ENCODE peak calls at places on chromosomes 16 and 17, in seven cellular contexts. B is lung, R is IMR-90, N is fibroblast of the aortic adventitia, J is choroid plexus epithelial cell, G is osteoblast, X is thoracic aorta. W is an unnamed sample.

GRCh38 chr17:61139219-61139618 is 260.4 kb upstream of the TBX2 start:
- DNase-seq in X (no peak), R (peak), J (peak), B (no peak), N (peak), G (peak), W (peak)

GRCh38 chr17:74185786-74186185 is 17.7 kb upstream of the RPL38 start:
- DNase-seq in X (no peak), R (no peak), N (no peak), J (no peak), B (no peak), G (no peak), W (no peak)

GRCh38 chr17:64611374-64611773 is 50.7 kb downstream of the SMURF2 start:
- DNase-seq in X (no peak), B (no peak), G (no peak), R (no peak), N (no peak), J (no peak), W (no peak)

GRCh38 chr16:59510008-59510424 is 775.9 kb upstream of the GOT2 start:
- DNase-seq in G (no peak), J (no peak), R (no peak), N (no peak), B (no peak), X (no peak), W (no peak)

GRCh38 chr16:75273054-75273925 is 21.9 kb upstream of the BCAR1 start:
- DNase-seq in N (peak), X (no peak), J (no peak), B (no peak), G (peak), R (peak), W (peak)

GRCh38 chr16:86303787-86304685 is 206.3 kb upstream of the FOXF1 start:
- DNase-seq in N (peak), G (no peak), B (no peak), X (no peak), R (peak), J (no peak), W (peak)

GRCh38 chr17:76567634-76568432 is 17.8 kb downstream of the ST6GALNAC2 start:
- DNase-seq in J (no peak), G (peak), N (no peak), R (no peak), X (no peak), B (peak), W (no peak)

GRCh38 chr17:10618202-10618635 is 38.9 kb downstream of the MYH3 start:
- DNase-seq in G (peak), B (peak), X (no peak), J (peak), N (peak), R (peak), W (peak)

GRCh38 chr16:84884311-84885023 is 64.7 kb downstream of the CRISPLD2 start:
- DNase-seq in J (no peak), R (no peak), B (no peak), N (no peak), G (peak), X (no peak), W (no peak)

GRCh38 chr17:29617125-29617480 is 5.6 kb downstream of the CORO6 start:
- DNase-seq in X (no peak), R (peak), G (peak), J (peak), N (peak), B (peak), W (peak)

GRCh38 chr16:79451196-79451816 is 149.2 kb downstream of the MAF start:
- DNase-seq in X (no peak), B (no peak), J (no peak), G (no peak), R (no peak), N (no peak), W (no peak)

GRCh38 chr16:31458073-31458834 is 1.0 kb upstream of the ARMC5 start:
- DNase-seq in B (peak), G (peak), N (peak), R (peak), X (no peak), J (peak), W (peak)

GRCh38 chr16:19136549-19137196 is 22.9 kb downstream of the ITPRIPL2 start:
- DNase-seq in N (peak), G (peak), R (peak), J (peak), B (no peak), X (no peak), W (peak)

GRCh38 chr16:21952040-21952792 is 945 bp upstream of the UQCRC2 start:
- DNase-seq in B (peak), N (peak), J (peak), X (peak), R (peak), G (no peak), W (peak)

GRCh38 chr16:86949630-86950029 is 367.6 kb downstream of the C16orf95 start:
- DNase-seq in G (peak), X (no peak), R (no peak), J (no peak), N (no peak), B (no peak), W (no peak)

GRCh38 chr16:425082-425718 is at the start of gene RAB11FIP3:
- DNase-seq in J (peak), B (peak), G (peak), N (peak), X (peak), R (peak), W (peak)

GRCh38 chr16:12500771-12501170 is 302.9 kb downstream of the CPPED1 start:
- DNase-seq in X (no peak), G (no peak), R (no peak), N (no peak), B (no peak), J (no peak), W (no peak)

GRCh38 chr17:40556884-40557414 is 8.3 kb downstream of the CCR7 start:
- DNase-seq in X (no peak), R (no peak), N (no peak), B (peak), G (no peak), J (peak), W (peak)

GRCh38 chr17:16873654-16874035 is 98.3 kb downstream of the TNFRSF13B start:
- DNase-seq in X (no peak), R (no peak), J (no peak), B (no peak), G (peak), N (no peak), W (no peak)

GRCh38 chr17:66632716-66633115 is 202.2 kb upstream of the CACNG5 start:
- DNase-seq in J (no peak), X (no peak), N (no peak), R (no peak), B (no peak), G (no peak), W (no peak)

GRCh38 chr16:53511403-53512280 is 8.6 kb upstream of the AKTIP start:
- DNase-seq in B (peak), J (no peak), N (no peak), X (no peak), R (no peak), G (no peak), W (no peak)

GRCh38 chr16:71537643-71538042 is 11.4 kb downstream of the CHST4 start:
- DNase-seq in B (peak), X (no peak), R (peak), N (peak), G (no peak), J (peak), W (peak)

GRCh38 chr17:1267471-1267947 is 2.7 kb upstream of the BHLHA9 start:
- DNase-seq in J (no peak), R (no peak), N (peak), G (peak), X (peak), B (no peak), W (no peak)

GRCh38 chr17:20087538-20088250 is 78.5 kb downstream of the SPECC1 start:
- DNase-seq in X (no peak), R (no peak), B (no peak), G (no peak), J (no peak), N (no peak), W (no peak)

GRCh38 chr16:49621240-49622083 is 234.4 kb downstream of the ZNF423 start:
- DNase-seq in B (no peak), X (no peak), N (no peak), G (no peak), J (peak), R (no peak), W (no peak)

DNA sequence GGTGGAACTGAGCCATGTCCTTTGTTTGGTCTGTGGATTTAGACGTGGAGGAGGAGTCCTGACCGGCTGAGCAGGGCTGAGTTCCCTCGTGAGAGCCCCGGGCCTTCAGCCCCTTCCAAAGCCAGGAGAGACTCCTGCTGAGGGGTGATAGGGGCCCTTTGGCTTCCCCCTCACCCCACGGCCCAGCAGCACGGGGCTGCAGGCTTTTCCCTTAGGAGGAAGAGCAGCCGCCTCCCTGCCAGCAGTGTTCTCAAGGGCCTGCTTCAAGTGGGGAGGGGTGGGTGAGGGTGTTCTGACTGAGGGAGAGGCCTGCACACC is 1.5 kb upstream of the CYB561 start:
- DNase-seq in R (no peak), N (peak), J (no peak), X (no peak), B (no peak), G (peak), W (no peak)
- H3K4me3 ChIP-seq in R (no peak), N (no peak), J (no peak), X (no peak), B (no peak), G (no peak), W (no peak)

GRCh38 chr17:82106697-82107305 is 8.8 kb upstream of the FASN start:
- DNase-seq in X (no peak), R (no peak), G (peak), J (no peak), N (no peak), B (no peak), W (no peak)

GRCh38 chr17:82105882-82106696 is 8.1 kb upstream of the FASN start:
- DNase-seq in X (no peak), G (peak), J (peak), N (no peak), R (peak), B (peak), W (no peak)

GRCh38 chr17:82108038-82108998 is 10.3 kb upstream of the FASN start:
- DNase-seq in R (peak), X (no peak), G (peak), N (no peak), J (peak), B (no peak), W (no peak)

GRCh38 chr17:82108999-82109480 is 11.0 kb upstream of the FASN start:
- DNase-seq in X (no peak), B (no peak), R (no peak), J (no peak), G (peak), N (no peak), W (no peak)

DNA sequence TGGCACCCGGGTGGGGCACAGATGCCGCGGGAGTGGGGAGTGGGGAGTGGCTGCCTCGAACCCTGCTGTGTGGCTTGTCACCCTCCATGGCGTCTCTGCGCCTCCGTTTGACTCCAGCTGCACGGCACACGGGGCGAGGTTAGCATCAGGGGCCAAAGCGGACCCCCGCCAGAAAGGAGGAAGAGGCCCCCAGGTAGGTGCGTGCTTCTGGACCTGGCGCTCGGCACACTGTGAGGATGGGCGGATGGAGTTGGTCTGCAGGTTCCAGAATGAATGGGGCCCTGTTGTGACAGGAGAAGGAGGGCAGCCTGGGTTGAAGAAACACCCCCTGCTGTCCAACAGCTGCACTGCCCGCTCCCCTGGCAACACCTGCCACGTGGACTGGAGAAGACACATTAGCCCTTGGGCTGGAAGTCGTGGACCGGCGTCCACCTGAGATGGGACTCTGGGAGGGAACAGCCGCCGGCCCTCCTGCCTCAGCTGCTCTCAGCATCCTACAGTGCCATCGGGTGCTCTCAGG is 9.4 kb upstream of the FASN start:
- DNase-seq in B (no peak), X (no peak), J (peak), G (peak), R (no peak), N (no peak), W (no peak)
- TF ChIP-seq CTCF in B (no peak), X (peak), J (peak), G (no peak), R (peak), N (no peak), W (peak)

GRCh38 chr16:73285336-73285735 is 237.4 kb upstream of the ZFHX3 start:
- DNase-seq in G (peak), R (no peak), B (no peak), N (no peak), X (no peak), J (no peak), W (no peak)

GRCh38 chr16:73286643-73287267 is 238.8 kb upstream of the ZFHX3 start:
- DNase-seq in R (no peak), N (no peak), X (no peak), G (no peak), J (no peak), B (no peak), W (no peak)

GRCh38 chr16:73290258-73290657 is 242.3 kb upstream of the ZFHX3 start:
- DNase-seq in G (peak), N (no peak), J (no peak), R (no peak), X (no peak), B (no peak), W (no peak)

GRCh38 chr16:73288435-73288834 is 240.5 kb upstream of the ZFHX3 start:
- DNase-seq in R (no peak), G (no peak), B (no peak), X (no peak), N (no peak), J (no peak), W (no peak)

GRCh38 chr16:73289232-73289631 is 241.3 kb upstream of the ZFHX3 start:
- DNase-seq in G (no peak), R (no peak), B (no peak), N (no peak), X (no peak), J (no peak), W (no peak)
- H3K4me3 ChIP-seq in G (no peak), R (no peak), B (no peak), N (no peak), X (no peak), J (no peak), W (no peak)

GRCh38 chr16:50674831-50675230 is 6.3 kb downstream of the SNX20 start:
- DNase-seq in B (no peak), R (no peak), X (no peak), J (no peak), G (peak), N (no peak), W (no peak)

GRCh38 chr16:50673496-50674275 is 7.4 kb downstream of the SNX20 start:
- DNase-seq in N (no peak), J (no peak), R (no peak), X (no peak), G (no peak), B (no peak), W (no peak)

GRCh38 chr16:50669741-50670140 is 11.4 kb downstream of the SNX20 start:
- DNase-seq in B (no peak), N (no peak), J (no peak), R (no peak), X (no peak), G (no peak), W (no peak)

GRCh38 chr16:50670476-50670875 is 10.6 kb downstream of the SNX20 start:
- DNase-seq in G (no peak), J (no peak), N (no peak), X (no peak), B (no peak), R (no peak), W (no peak)

GRCh38 chr16:50671644-50672260 is 9.4 kb downstream of the SNX20 start:
- DNase-seq in R (peak), G (peak), B (no peak), X (no peak), N (peak), J (peak), W (peak)
- TF ChIP-seq CTCF in R (peak), G (peak), B (no peak), X (peak), N (peak), J (peak), W (peak)

GRCh38 chr17:43368740-43369506 is 29.9 kb upstream of the ARL4D start:
- DNase-seq in B (peak), R (peak), N (peak), G (peak), J (peak), X (peak), W (peak)

GRCh38 chr17:43366809-43367587 is 31.8 kb upstream of the ARL4D start:
- DNase-seq in X (no peak), G (no peak), J (peak), B (no peak), R (no peak), N (no peak), W (no peak)

GRCh38 chr17:43365356-43365755 is 33.4 kb upstream of the ARL4D start:
- DNase-seq in B (no peak), R (no peak), J (no peak), G (no peak), X (no peak), N (no peak), W (no peak)

GRCh38 chr17:43369986-43370385 is 28.8 kb upstream of the ARL4D start:
- DNase-seq in R (no peak), N (no peak), X (no peak), G (no peak), B (no peak), J (no peak), W (no peak)

GRCh38 chr17:43367588-43368242 is 31.1 kb upstream of the ARL4D start:
- DNase-seq in N (peak), X (no peak), J (peak), B (no peak), G (peak), R (peak), W (peak)
- H3K4me3 ChIP-seq in N (peak), X (peak), J (peak), B (no peak), G (peak), R (peak), W (peak)

W was measured in fibroblast of mammary gland.